ENCODE peak calls at places on chromosome 22, in ten cellular contexts. Z, W, V, M, I, F, S, C, X and A are unnamed samples.

GRCh38 chr22:32754413-32755041 is 47.0 kb upstream of the TIMP3 start:
- DNase-seq in W (no peak), V (no peak), F (no peak), Z (no peak), C (no peak), X (no peak), S (no peak), I (peak), M (no peak), A (no peak)

GRCh38 chr22:42347281-42347824 is 76.9 kb upstream of the TCF20 start:
- DNase-seq in F (no peak), M (no peak), Z (no peak), S (peak), X (peak), V (no peak), C (no peak), I (no peak), W (no peak), A (no peak)

GRCh38 chr22:17779286-17780115 is 5.2 kb upstream of the BID start:
- DNase-seq in I (no peak), Z (no peak), S (no peak), V (no peak), W (no peak), C (no peak), F (no peak), X (no peak), M (no peak), A (no peak)

GRCh38 chr22:30276041-30276440 is 9.4 kb upstream of the OSM start:
- DNase-seq in C (no peak), S (no peak), Z (no peak), I (no peak), M (no peak), V (no peak), F (no peak), X (no peak), W (no peak), A (no peak)

GRCh38 chr22:50731811-50732624 is 6.0 kb upstream of the ACR start:
- DNase-seq in F (no peak), I (peak), Z (peak), X (peak), V (peak), S (peak), M (no peak), C (no peak), W (peak), A (peak)

GRCh38 chr22:39938509-39938908 is 21.7 kb upstream of the TMA7B start:
- DNase-seq in V (no peak), Z (peak), F (no peak), M (no peak), X (peak), I (no peak), S (no peak), C (peak), W (peak), A (no peak)

GRCh38 chr22:46684706-46685105 is 53.3 kb downstream of the CERK start:
- DNase-seq in C (no peak), X (no peak), Z (no peak), V (no peak), I (no peak), M (no peak), W (no peak), F (no peak), S (no peak), A (no peak)

GRCh38 chr22:35998748-35999147 is 29.9 kb downstream of the RBFOX2 start:
- DNase-seq in W (no peak), I (no peak), V (no peak), M (no peak), S (no peak), F (no peak), Z (no peak), C (no peak), X (no peak), A (no peak)

GRCh38 chr22:19086944-19087343 is 35.3 kb downstream of the DGCR2 start:
- DNase-seq in W (no peak), V (peak), F (no peak), Z (no peak), I (no peak), M (no peak), C (no peak), X (no peak), S (no peak), A (no peak)

GRCh38 chr22:21761086-21761485 is 25.5 kb upstream of the YPEL1 start:
- DNase-seq in I (no peak), V (no peak), F (no peak), X (no peak), W (no peak), C (no peak), M (no peak), S (no peak), Z (no peak), A (no peak)

GRCh38 chr22:45444168-45444567 is 30.7 kb downstream of the RIBC2 start:
- DNase-seq in C (no peak), S (no peak), I (no peak), X (no peak), W (no peak), F (no peak), Z (no peak), V (no peak), M (no peak), A (no peak)

GRCh38 chr22:46646531-46647211 is 26.5 kb downstream of the GRAMD4 start:
- DNase-seq in I (no peak), X (no peak), C (no peak), Z (no peak), S (no peak), W (no peak), V (no peak), F (no peak), M (no peak), A (no peak)

GRCh38 chr22:46149493-46149997 is 781 bp upstream of the PPARA start:
- DNase-seq in C (peak), Z (peak), F (peak), M (no peak), X (peak), I (peak), V (no peak), W (peak), S (peak), A (peak)

GRCh38 chr22:36411589-36412258 is 24.0 kb upstream of the MYH9 start:
- DNase-seq in W (no peak), S (no peak), F (no peak), M (no peak), Z (peak), I (no peak), V (no peak), X (no peak), C (no peak), A (no peak)

GRCh38 chr22:30521368-30522156 is 16.1 kb upstream of the SEC14L4 start:
- DNase-seq in S (no peak), M (no peak), Z (no peak), I (no peak), V (no peak), F (no peak), W (no peak), X (no peak), C (no peak), A (no peak)

GRCh38 chr22:39242809-39243442 is 1.9 kb downstream of the PDGFB start:
- DNase-seq in M (no peak), C (no peak), I (peak), F (no peak), Z (peak), V (no peak), W (no peak), S (peak), X (peak), A (no peak)

GRCh38 chr22:50280022-50280707 is 10.0 kb upstream of the MAPK11 start:
- DNase-seq in V (no peak), C (no peak), S (no peak), X (no peak), Z (no peak), F (no peak), W (no peak), M (no peak), I (no peak), A (no peak)

GRCh38 chr22:20433686-20434241 is 3.9 kb downstream of the SCARF2 start:
- DNase-seq in W (no peak), Z (no peak), M (no peak), I (no peak), X (no peak), S (peak), F (no peak), C (no peak), V (no peak), A (no peak)

GRCh38 chr22:37647928-37648327 is 8.5 kb downstream of the SH3BP1 start:
- DNase-seq in W (no peak), Z (no peak), X (no peak), I (no peak), V (no peak), M (no peak), C (no peak), F (no peak), S (no peak), A (no peak)

GRCh38 chr22:42180349-42180842 is 49.8 kb upstream of the CYP2D6 start:
- DNase-seq in I (no peak), S (no peak), W (no peak), F (no peak), X (no peak), M (no peak), Z (peak), C (no peak), V (no peak), A (no peak)

GRCh38 chr22:40058265-40058664 is 63.5 kb downstream of the FAM83F start:
- DNase-seq in I (no peak), W (no peak), F (no peak), Z (no peak), C (no peak), X (no peak), S (no peak), V (no peak), M (peak), A (no peak)

GRCh38 chr22:36986242-36986821 is 32.9 kb downstream of the TST start:
- DNase-seq in W (no peak), C (no peak), M (no peak), V (no peak), S (no peak), F (no peak), X (no peak), I (no peak), Z (peak), A (peak)